ENCODE peak calls at places on chromosome 21, in five cellular contexts. J is endothelial cell of umbilical vein, T is IMR-90, G is psoas muscle, Z is right atrium auricular region. I is an unnamed sample.
A peak's percentile ranks its signal among the peaks of the same experiment; 100 is the strongest.

GRCh38 chr21:45011911-45012660 is 62.3 kb upstream of the ADARB1 start:
- DNase-seq in J (peak; percentile 78), T (peak; percentile 94), G (peak; percentile 62), Z (no peak), I (peak; percentile 12)

GRCh38 chr21:28761709-28762356 is 230.8 kb downstream of the LTN1 start:
- DNase-seq in J (no peak), T (peak; percentile 52), G (no peak), Z (no peak), I (no peak)

GRCh38 chr21:14916676-14917141 is 148.1 kb downstream of the NRIP1 start:
- DNase-seq in J (no peak), T (peak; percentile 66), G (no peak), Z (no peak), I (no peak)

GRCh38 chr21:44592446-44593365 is at the start of gene KRTAP10-6:
- DNase-seq in J (no peak), T (no peak), G (no peak), Z (peak; percentile 50), I (no peak)

GRCh38 chr21:45288441-45288841 is 746 bp upstream of the POFUT2 start:
- DNase-seq in J (no peak), T (no peak), G (no peak), Z (peak; percentile 56), I (peak; percentile 56)

GRCh38 chr21:37767984-37768383 is 148.3 kb downstream of the KCNJ6 start:
- DNase-seq in J (no peak), T (peak; percentile 61), G (no peak), Z (no peak), I (no peak)

GRCh38 chr21:37704751-37705150 is 211.5 kb downstream of the KCNJ6 start:
- DNase-seq in J (no peak), T (no peak), G (no peak), Z (no peak), I (peak; percentile 75)

GRCh38 chr21:39660596-39660995 is 47.9 kb downstream of the B3GALT5 start:
- DNase-seq in J (peak; percentile 43), T (peak; percentile 83), G (no peak), Z (peak; percentile 64), I (no peak)

GRCh38 chr21:30769724-30770431 is 14.7 kb upstream of the KRTAP21-1 start:
- DNase-seq in J (no peak), T (no peak), G (no peak), Z (no peak), I (no peak)

GRCh38 chr21:26471116-26471505 is 102.0 kb downstream of the CYYR1 start:
- DNase-seq in J (no peak), T (no peak), G (no peak), Z (no peak), I (no peak)

GRCh38 chr21:26783801-26784200 is 61.4 kb downstream of the ADAMTS1 start:
- DNase-seq in J (no peak), T (no peak), G (no peak), Z (no peak), I (no peak)

GRCh38 chr21:28644762-28645161 is 347.9 kb downstream of the LTN1 start:
- DNase-seq in J (no peak), T (no peak), G (no peak), Z (no peak), I (no peak)

GRCh38 chr21:38567577-38568360 is 69.5 kb upstream of the ERG start:
- DNase-seq in J (no peak), T (peak; percentile 6), G (no peak), Z (no peak), I (no peak)

GRCh38 chr21:39564200-39564599 is 48.5 kb upstream of the B3GALT5 start:
- DNase-seq in J (no peak), T (no peak), G (no peak), Z (no peak), I (no peak)

GRCh38 chr21:23801292-23801691 is 1806.0 kb downstream of the MRPL39 start:
- DNase-seq in J (no peak), T (no peak), G (no peak), Z (no peak), I (no peak)

GRCh38 chr21:33362044-33362555 is 37.3 kb downstream of the IFNAR1 start:
- DNase-seq in J (no peak), T (no peak), G (no peak), Z (no peak), I (no peak)

GRCh38 chr21:15066231-15066577 is 1.4 kb upstream of the NRIP1 start:
- DNase-seq in J (peak; percentile 54), T (no peak), G (no peak), Z (no peak), I (no peak)

GRCh38 chr21:27108228-27108627 is 141.3 kb upstream of the ADAMTS5 start:
- DNase-seq in J (no peak), T (peak; percentile 3), G (no peak), Z (no peak), I (no peak)

GRCh38 chr21:20739421-20739820 is 258.8 kb upstream of the NCAM2 start:
- DNase-seq in J (no peak), T (no peak), G (no peak), Z (no peak), I (no peak)

GRCh38 chr21:38800046-38800758 is 5.5 kb upstream of the ETS2 start:
- DNase-seq in J (no peak), T (no peak), G (no peak), Z (no peak), I (no peak)

GRCh38 chr21:29601072-29601471 is 302.4 kb downstream of the BACH1 start:
- DNase-seq in J (no peak), T (no peak), G (no peak), Z (no peak), I (no peak)

GRCh38 chr21:44432841-44433790 is 22.2 kb upstream of the LRRC3 start:
- DNase-seq in J (no peak), T (no peak), G (no peak), Z (no peak), I (peak; percentile 5)

GRCh38 chr21:16108561-16109070 is 378.8 kb downstream of the USP25 start:
- DNase-seq in J (no peak), T (no peak), G (no peak), Z (no peak), I (no peak)

GRCh38 chr21:25614441-25614840 is 7.2 kb upstream of the MRPL39 start:
- DNase-seq in J (no peak), T (no peak), G (no peak), Z (no peak), I (no peak)

GRCh38 chr21:44925027-44925755 is 4.5 kb upstream of the ITGB2 start:
- DNase-seq in J (no peak), T (peak; percentile 64), G (no peak), Z (no peak), I (no peak)

GRCh38 chr21:46350571-46350970 is 26.6 kb downstream of the PCNT start:
- DNase-seq in J (no peak), T (no peak), G (no peak), Z (no peak), I (no peak)

GRCh38 chr21:46350981-46351380 is 27.0 kb downstream of the PCNT start:
- DNase-seq in J (no peak), T (no peak), G (no peak), Z (no peak), I (no peak)

GRCh38 chr21:46352156-46352499 is 28.2 kb downstream of the PCNT start:
- DNase-seq in J (no peak), T (no peak), G (no peak), Z (no peak), I (no peak)

GRCh38 chr21:46352913-46353312 is 29.0 kb downstream of the PCNT start:
- DNase-seq in J (no peak), T (no peak), G (no peak), Z (no peak), I (no peak)

DNA sequence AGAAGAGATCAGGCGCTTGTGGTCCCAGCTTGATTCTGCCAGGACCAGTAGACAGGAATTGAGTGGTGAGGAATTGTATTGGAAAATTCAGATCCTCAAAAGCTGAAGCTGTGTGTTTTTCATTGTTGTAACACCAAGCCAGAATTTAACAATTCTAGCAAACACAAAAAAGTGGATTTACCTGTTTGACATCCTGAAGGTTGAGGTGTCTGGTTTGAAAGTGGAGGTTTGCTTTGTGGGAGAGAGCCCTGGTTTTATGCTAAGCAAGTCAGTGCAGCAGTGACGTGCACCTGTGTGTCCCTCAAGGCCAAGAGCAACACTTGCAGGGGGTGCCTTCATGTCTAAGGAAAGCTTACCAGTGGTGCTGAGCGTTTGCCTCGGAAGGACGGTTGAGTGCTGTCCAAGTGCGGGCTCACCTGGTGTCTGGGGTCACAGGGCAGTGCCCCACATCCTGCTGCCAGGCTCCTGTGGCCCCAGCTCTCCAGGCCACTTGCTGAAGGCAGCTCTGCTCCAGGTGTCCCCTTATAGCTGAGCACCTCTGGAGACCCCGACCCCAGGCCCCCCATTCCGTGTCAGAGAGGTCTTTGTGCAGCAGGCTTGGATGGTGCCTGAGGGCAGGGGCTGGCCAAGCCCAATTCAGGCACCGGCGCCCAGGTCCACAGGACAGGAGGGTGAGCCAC is 27.7 kb downstream of the PCNT start:
- DNase-seq in J (no peak), T (no peak), G (no peak), Z (no peak), I (no peak)
- H3K36me3 ChIP-seq in J (peaks cover 7% of the 10 kb centered on the region), T (peaks cover 80% of the 10 kb centered on the region), G (peaks cover 91% of the 10 kb centered on the region), Z (peaks cover 87% of the 10 kb centered on the region), I (no peaks in the 10 kb centered on the region)

DNA sequence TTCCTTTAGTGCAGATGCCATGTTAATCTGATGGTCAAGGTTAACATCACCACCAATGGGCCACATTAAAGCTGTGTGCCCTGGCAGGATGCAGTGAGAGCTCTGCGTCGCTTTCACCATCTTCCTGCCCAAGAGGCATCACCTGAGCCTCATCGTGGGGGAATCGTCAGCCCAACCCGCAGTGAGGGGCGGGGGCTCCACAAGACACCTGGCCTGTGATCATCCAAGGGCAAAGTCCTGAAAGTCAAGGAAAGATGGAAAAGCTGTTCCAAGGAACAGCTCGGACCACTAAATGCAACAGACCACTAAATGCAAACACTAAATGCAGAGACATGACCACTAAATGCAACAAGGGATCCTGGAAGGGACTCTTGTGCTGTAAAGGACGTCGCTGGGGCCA is 49.9 kb downstream of the WDR4 start:
- DNase-seq in J (no peak), T (no peak), G (no peak), Z (no peak), I (no peak)
- H3K4me1 ChIP-seq in J (no peaks in the 10 kb centered on the region), T (no peaks in the 10 kb centered on the region), G (no peaks in the 10 kb centered on the region), Z (no peaks in the 10 kb centered on the region), I (no peaks in the 10 kb centered on the region)

DNA sequence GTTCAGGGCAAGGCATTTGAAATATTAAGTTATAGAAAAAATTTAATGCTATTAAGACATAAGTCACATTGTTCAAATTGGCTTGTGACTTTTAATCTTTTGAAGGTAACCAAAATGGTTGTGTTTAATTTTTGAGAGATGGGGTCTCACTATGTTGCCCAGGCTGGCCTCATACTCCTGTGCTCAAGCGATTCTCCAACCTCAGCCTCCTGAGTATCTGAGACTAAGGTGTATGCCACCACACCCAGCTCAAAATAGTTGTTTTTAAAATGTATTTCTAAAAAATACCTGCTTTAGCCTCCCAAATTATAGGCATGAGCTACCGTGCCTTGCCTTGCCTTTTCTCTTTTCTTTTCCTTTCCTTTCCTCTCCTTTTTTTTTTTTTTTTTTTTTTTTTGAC is 26.0 kb upstream of the CHAF1B start:
- DNase-seq in J (no peak), T (no peak), G (no peak), Z (no peak), I (no peak)
- H3K36me3 ChIP-seq in J (peaks cover 31% of the 10 kb centered on the region), T (peaks cover 33% of the 10 kb centered on the region), G (peaks cover 100% of the 10 kb centered on the region), Z (peaks cover 84% of the 10 kb centered on the region), I (peaks cover 3% of the 10 kb centered on the region)

DNA sequence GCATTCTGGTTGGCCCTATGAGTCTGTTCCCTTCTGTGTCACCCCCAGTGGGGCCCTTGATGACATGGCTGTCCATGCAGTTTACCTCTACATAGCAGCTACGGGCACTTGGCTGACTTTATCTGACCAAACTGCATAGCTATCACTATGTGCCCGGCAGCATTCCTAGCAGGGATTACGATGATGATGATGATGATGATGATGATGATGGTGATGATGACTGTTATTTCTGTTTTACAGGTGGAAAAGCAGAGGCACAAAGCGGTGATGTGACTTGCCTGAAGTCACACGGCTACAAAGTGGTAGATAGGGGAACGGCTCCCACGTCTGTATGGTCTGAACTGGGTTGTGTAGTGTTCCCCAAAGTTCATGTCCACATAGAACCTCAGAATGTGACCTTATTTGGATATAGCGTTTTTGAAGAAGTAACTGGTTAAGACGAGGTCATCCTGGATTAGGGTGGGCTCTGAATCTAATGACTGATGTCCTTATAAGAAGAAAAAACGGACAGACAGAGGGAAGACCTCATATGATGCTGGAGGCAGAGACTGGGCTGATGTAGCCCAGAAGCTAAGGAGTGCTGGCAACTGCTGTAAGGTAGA is 57.6 kb downstream of the RUNX1 start:
- DNase-seq in J (no peak), T (no peak), G (no peak), Z (no peak), I (no peak)
- H3K4me1 ChIP-seq in J (no peaks in the 10 kb centered on the region), T (peaks cover 14% of the 10 kb centered on the region), G (peaks cover 1% of the 10 kb centered on the region), Z (no peaks in the 10 kb centered on the region), I (no peaks in the 10 kb centered on the region)

I was measured in right lobe of liver.